ENCODE peak calls at places on chromosomes 5 and 9, in ten cellular contexts. Y is K562; U is cardiac fibroblast; L is fibroblast of mammary gland; N is astrocyte of the spinal cord; W is mesothelial cell of epicardium; R is CD8-positive, alpha-beta T cell; B is HCT116; I is brain microvascular endothelial cell; H is stomach. Z is an unnamed sample.

GRCh38 chr5:117623042-117623815 is 1048.6 kb upstream of the SEMA6A start:
- DNase-seq in Y (no peak), U (peak; percentile 32), L (no peak), N (peak; percentile 13), W (no peak), R (no peak), B (no peak), I (no peak), H (no peak), Z (peak; percentile 14)

GRCh38 chr9:91946196-91946595 is 3.8 kb downstream of the ROR2 start:
- DNase-seq in Y (peak; percentile 38), U (no peak), L (no peak), N (no peak), W (no peak), R (no peak), B (no peak), I (no peak), H (peak; percentile 11), Z (no peak)

GRCh38 chr5:59416441-59416840 is 477.1 kb downstream of the PDE4D start:
- DNase-seq in Y (no peak), U (peak; percentile 59), L (peak; percentile 63), N (peak; percentile 7), W (no peak), R (no peak), B (no peak), I (no peak), H (no peak), Z (no peak)

GRCh38 chr9:78054180-78054579 is 22.6 kb upstream of the GNAQ start:
- DNase-seq in Y (no peak), U (no peak), L (no peak), N (no peak), W (no peak), R (peak; percentile 30), B (no peak), I (no peak), H (no peak), Z (no peak)

GRCh38 chr9:15370496-15371464 is 51.9 kb upstream of the SNAPC3 start:
- DNase-seq in Y (no peak), U (no peak), L (peak; percentile 12), N (peak; percentile 2), W (no peak), R (no peak), B (no peak), I (no peak), H (no peak), Z (no peak)

GRCh38 chr9:20621553-20622329 is 558 bp downstream of the MLLT3 start:
- DNase-seq in Y (no peak), U (peak; percentile 71), L (peak; percentile 57), N (peak; percentile 76), W (peak; percentile 71), R (peak; percentile 77), B (no peak), I (peak; percentile 59), H (peak; percentile 60), Z (peak; percentile 42)

GRCh38 chr5:170648546-170648945 is 135.0 kb upstream of the GABRP start:
- DNase-seq in Y (no peak), U (peak; percentile 61), L (peak; percentile 57), N (peak; percentile 3), W (no peak), R (no peak), B (no peak), I (peak; percentile 70), H (no peak), Z (peak; percentile 80)

GRCh38 chr9:96156151-96156550 is 145.8 kb downstream of the HSD17B3 start:
- DNase-seq in Y (no peak), U (no peak), L (peak; percentile 88), N (no peak), W (no peak), R (no peak), B (no peak), I (no peak), H (no peak), Z (no peak)

GRCh38 chr5:32852535-32852934 is 141.4 kb downstream of the NPR3 start:
- DNase-seq in Y (no peak), U (peak; percentile 93), L (peak; percentile 87), N (peak; percentile 79), W (no peak), R (no peak), B (no peak), I (peak; percentile 90), H (no peak), Z (peak; percentile 76)

GRCh38 chr9:107137495-107138202 is 145.4 kb upstream of the RAD23B start:
- DNase-seq in Y (peak; percentile 56), U (peak; percentile 62), L (peak; percentile 56), N (peak; percentile 31), W (no peak), R (no peak), B (peak; percentile 29), I (no peak), H (no peak), Z (peak; percentile 59)

GRCh38 chr9:135450956-135451355 is 28.6 kb upstream of the PPP1R26 start:
- DNase-seq in Y (no peak), U (no peak), L (no peak), N (no peak), W (no peak), R (no peak), B (no peak), I (no peak), H (no peak), Z (no peak)

GRCh38 chr5:68187268-68188055 is 28.1 kb upstream of the PIK3R1 start:
- DNase-seq in Y (peak; percentile 8), U (peak; percentile 10), L (no peak), N (peak; percentile 73), W (peak; percentile 49), R (no peak), B (no peak), I (no peak), H (no peak), Z (no peak)

GRCh38 chr9:127884427-127884911 is 7.0 kb upstream of the AK1 start:
- DNase-seq in Y (no peak), U (no peak), L (no peak), N (no peak), W (no peak), R (no peak), B (no peak), I (no peak), H (peak; percentile 91), Z (no peak)

GRCh38 chr9:96554326-96554725 is 65.3 kb downstream of the CDC14B start:
- DNase-seq in Y (no peak), U (peak; percentile 64), L (peak; percentile 62), N (peak; percentile 72), W (no peak), R (no peak), B (no peak), I (no peak), H (no peak), Z (no peak)

GRCh38 chr9:35812025-35812602 is at the start of gene SPAG8:
- DNase-seq in Y (peak; percentile 81), U (peak; percentile 98), L (peak; percentile 95), N (peak; percentile 96), W (peak; percentile 86), R (peak; percentile 95), B (peak; percentile 38), I (peak; percentile 96), H (peak; percentile 94), Z (peak; percentile 66)
- TF ChIP-seq CTCF in Y (no peak), U (no peak), L (no peak), N (no peak), W (no peak), R (no peak), B (no peak), I (no peak), H (no peak), Z (no peak)

GRCh38 chr9:3863114-3863528 is 337.3 kb upstream of the RFX3 start:
- DNase-seq in Y (no peak), U (peak; percentile 96), L (peak; percentile 98), N (peak; percentile 90), W (no peak), R (no peak), B (peak; percentile 78), I (peak; percentile 83), H (no peak), Z (peak; percentile 73)
- TF ChIP-seq CTCF in Y (no peak), U (peak; percentile 24), L (peak; percentile 17), N (no peak), W (no peak), R (no peak), B (no peak), I (peak; percentile 35), H (no peak), Z (no peak)

GRCh38 chr5:135834639-135835529 is at the start of gene SLC25A48:
- DNase-seq in Y (no peak), U (no peak), L (no peak), N (no peak), W (peak; percentile 82), R (no peak), B (peak; percentile 58), I (no peak), H (peak; percentile 40), Z (no peak)

GRCh38 chr5:135835766-135836165 is 1.3 kb downstream of the SLC25A48 start:
- DNase-seq in Y (no peak), U (no peak), L (no peak), N (no peak), W (no peak), R (no peak), B (no peak), I (no peak), H (no peak), Z (no peak)

GRCh38 chr5:135832941-135833340 is 1.5 kb upstream of the SLC25A48 start:
- DNase-seq in Y (no peak), U (no peak), L (no peak), N (no peak), W (no peak), R (no peak), B (no peak), I (no peak), H (no peak), Z (no peak)

GRCh38 chr5:135833521-135833920 is 942 bp upstream of the SLC25A48 start:
- DNase-seq in Y (no peak), U (no peak), L (no peak), N (no peak), W (no peak), R (no peak), B (no peak), I (no peak), H (no peak), Z (no peak)

DNA sequence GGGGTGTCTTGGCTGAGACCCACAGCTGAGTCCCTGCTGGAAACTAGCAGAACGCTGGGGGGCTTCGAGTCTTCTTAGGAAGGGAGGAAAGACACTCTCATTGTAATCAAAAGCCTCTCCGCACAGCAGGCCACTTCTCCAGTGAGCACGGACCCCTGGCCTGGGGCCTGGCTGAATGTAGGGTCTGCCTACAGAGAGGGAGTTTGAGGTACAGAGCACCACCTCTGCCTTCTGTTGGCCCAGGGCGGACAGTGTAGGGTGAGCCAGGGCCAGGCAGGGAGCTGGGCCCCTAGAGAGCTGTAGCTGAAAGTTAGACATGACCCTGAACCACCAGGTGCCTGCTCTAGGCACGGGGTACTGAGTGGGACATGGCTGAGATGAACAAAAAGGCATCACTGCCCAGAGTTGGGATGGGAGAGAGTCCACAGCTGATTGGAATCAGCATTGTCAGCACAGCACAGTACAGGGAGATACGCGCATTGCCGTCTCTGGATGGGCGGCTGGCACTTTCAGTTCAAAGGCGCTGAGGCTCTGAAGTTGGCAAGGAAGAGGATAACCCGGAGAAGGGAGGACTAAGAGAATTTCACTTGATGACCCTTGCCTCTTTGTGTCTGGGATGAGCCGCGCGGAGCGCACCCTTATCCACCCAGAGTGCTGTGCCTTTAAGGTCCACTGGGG is 363 bp upstream of the SLC25A48 start:
- DNase-seq in Y (peak; percentile 54), U (peak; percentile 49), L (peak; percentile 43), N (peak; percentile 22), W (no peak), R (no peak), B (no peak), I (peak; percentile 16), H (no peak), Z (peak; percentile 56)
- TF ChIP-seq CTCF in Y (peak; percentile 74), U (peak; percentile 77), L (peak; percentile 52), N (peak; percentile 76), W (no peak), R (no peak), B (no peak), I (peak; percentile 86), H (no peak), Z (no peak)

GRCh38 chr5:7754997-7755596 is 95.8 kb downstream of the CFAP90 start:
- DNase-seq in Y (peak; percentile 70), U (peak; percentile 28), L (peak; percentile 29), N (peak; percentile 56), W (peak; percentile 83), R (no peak), B (peak; percentile 41), I (peak; percentile 8), H (peak; percentile 76), Z (peak; percentile 63)
- TF ChIP-seq CTCF in Y (peak; percentile 96), U (peak; percentile 51), L (peak; percentile 63), N (peak; percentile 88), W (peak; percentile 79), R (no peak), B (peak; percentile 52), I (peak; percentile 66), H (no peak), Z (peak; percentile 78)